ENCODE peak calls at places on chromosome 14, in four cellular contexts. B, T, I and R are unnamed samples.

GRCh38 chr14:91299483-91300115 is 55.1 kb upstream of the GPR68 start:
- DNase-seq in B (no peak), T (no peak), I (no peak), R (no peak)

GRCh38 chr14:24984846-24985589 is 64.9 kb downstream of the STXBP6 start:
- DNase-seq in B (no peak), T (no peak), I (peak; percentile 68), R (peak; percentile 17)

GRCh38 chr14:69625299-69626131 is 14.1 kb downstream of the SUSD6 start:
- DNase-seq in B (no peak), T (no peak), I (peak; percentile 62), R (no peak)

GRCh38 chr14:61188936-61189808 is 92.0 kb downstream of the TMEM30B start:
- DNase-seq in B (peak; percentile 86), T (peak; percentile 48), I (peak; percentile 29), R (peak; percentile 67)

GRCh38 chr14:49051328-49052060 is 534.7 kb downstream of the RPS29 start:
- DNase-seq in B (no peak), T (no peak), I (no peak), R (no peak)

GRCh38 chr14:85531594-85532391 is 1.8 kb downstream of the FLRT2 start:
- DNase-seq in B (peak; percentile 68), T (no peak), I (no peak), R (no peak)

GRCh38 chr14:100619382-100620305 is 32.4 kb upstream of the BEGAIN start:
- DNase-seq in B (peak; percentile 5), T (no peak), I (no peak), R (no peak)

GRCh38 chr14:38134631-38135030 is 73.1 kb upstream of the SSTR1 start:
- DNase-seq in B (no peak), T (no peak), I (no peak), R (no peak)

GRCh38 chr14:102086972-102087761 is at the start of gene HSP90AA1:
- DNase-seq in B (peak; percentile 94), T (peak; percentile 83), I (peak; percentile 93), R (peak; percentile 98)
- TF ChIP-seq ELF4 in B (no peak), T (no peak), I (peak; percentile 36), R (peak; percentile 71)

GRCh38 chr14:52995998-52996397 is 45.1 kb upstream of the FERMT2 start:
- DNase-seq in B (no peak), T (no peak), I (no peak), R (no peak)

GRCh38 chr14:52996493-52996892 is 45.6 kb upstream of the FERMT2 start:
- DNase-seq in B (no peak), T (no peak), I (no peak), R (no peak)

GRCh38 chr14:53001787-53002378 is 51.0 kb upstream of the FERMT2 start:
- DNase-seq in B (no peak), T (peak; percentile 24), I (no peak), R (no peak)

GRCh38 chr14:53002576-53002975 is 51.7 kb upstream of the FERMT2 start:
- DNase-seq in B (no peak), T (peak; percentile 13), I (peak; percentile 36), R (no peak)

DNA sequence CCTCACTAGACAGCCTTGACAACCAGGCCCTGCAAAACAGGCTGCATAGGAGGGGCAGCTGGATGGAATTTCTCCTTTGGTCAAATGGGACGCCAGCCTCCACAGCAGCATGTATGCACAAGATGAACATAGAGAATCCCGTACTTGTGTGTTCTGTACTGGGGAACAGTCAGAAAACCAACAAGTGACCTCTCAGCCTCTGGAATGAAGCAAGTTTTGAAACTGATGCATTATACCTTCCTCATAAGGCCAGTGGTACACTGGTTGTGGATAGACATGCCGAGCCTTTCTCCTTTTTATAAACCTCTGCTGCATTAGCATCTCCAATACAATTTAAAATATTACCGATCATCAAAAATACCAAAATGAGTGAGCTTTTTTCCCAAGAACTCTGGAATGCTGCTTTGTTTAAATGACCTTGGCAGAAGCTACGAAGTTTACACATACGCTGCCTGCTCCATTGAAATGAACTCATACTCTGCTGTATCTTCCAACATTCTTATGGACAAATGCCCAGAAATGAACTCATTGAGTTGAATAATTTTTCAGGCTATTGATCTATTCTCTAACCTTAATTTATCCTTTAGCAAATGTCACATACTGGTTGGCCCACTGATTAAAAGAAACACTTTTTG is 47.6 kb upstream of the FERMT2 start:
- DNase-seq in B (no peak), T (peak; percentile 30), I (no peak), R (no peak)
- TF ChIP-seq ELF4 in B (no peak), T (no peak), I (no peak), R (no peak)

GRCh38 chr14:63375772-63376171 is 57.0 kb upstream of the GPHB5 start:
- DNase-seq in B (no peak), T (no peak), I (no peak), R (no peak)
- TF ChIP-seq ELF4 in B (no peak), T (no peak), I (no peak), R (no peak)

DNA sequence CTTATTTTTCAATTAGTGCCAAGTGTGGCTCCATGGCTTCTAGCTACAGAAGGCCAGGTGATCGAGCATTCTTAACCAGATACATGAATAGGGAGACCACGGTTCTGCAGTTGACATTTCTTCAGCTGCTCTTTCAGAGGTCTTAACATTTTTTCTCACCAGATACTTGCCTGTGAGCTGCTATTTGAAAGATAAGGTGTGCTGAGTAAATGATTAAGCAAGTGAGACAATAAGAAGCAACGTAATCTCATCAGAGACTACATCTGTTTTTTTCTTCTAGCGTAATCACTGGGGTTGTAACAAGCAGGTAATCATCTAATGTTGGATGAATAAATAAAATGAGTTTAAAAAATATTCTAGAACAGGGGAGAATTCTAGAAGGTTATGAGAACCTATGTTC is 912.9 kb downstream of the DIO2 start:
- DNase-seq in B (no peak), T (no peak), I (no peak), R (no peak)
- TF ChIP-seq ELF4 in B (no peak), T (no peak), I (no peak), R (no peak)